ENCODE peak calls at places on chromosomes 6 and 20, in four cellular contexts. M is uterus, G is tibial artery, C is endothelial cell. D is an unnamed sample.

GRCh38 chr20:49811825-49812462 is 684 bp upstream of the SLC9A8 start:
- DNase-seq in M (no peak), G (no peak), C (no peak), D (no peak)

GRCh38 chr6:70112686-70113570 is 190.0 kb downstream of the COL9A1 start:
- DNase-seq in M (no peak), G (no peak), C (no peak), D (no peak)

GRCh38 chr20:46934746-46935283 is 40.2 kb downstream of the EYA2 start:
- DNase-seq in M (no peak), G (no peak), C (no peak), D (no peak)

GRCh38 chr6:125519367-125519766 is 217.6 kb upstream of the HDDC2 start:
- DNase-seq in M (no peak), G (no peak), C (no peak), D (no peak)

GRCh38 chr20:57106692-57107091 is 159.7 kb downstream of the BMP7 start:
- DNase-seq in M (no peak), G (no peak), C (no peak), D (no peak)

GRCh38 chr20:4607287-4607713 is 114.4 kb upstream of the PRND start:
- DNase-seq in M (peak), G (peak), C (peak), D (peak)

GRCh38 chr6:155530219-155530834 is 74.7 kb upstream of the NOX3 start:
- DNase-seq in M (no peak), G (no peak), C (no peak), D (no peak)

GRCh38 chr6:158387036-158387435 is 74.8 kb downstream of the TULP4 start:
- DNase-seq in M (no peak), G (no peak), C (no peak), D (no peak)

GRCh38 chr6:138638626-138639025 is 134.9 kb upstream of the CCDC28A start:
- DNase-seq in M (no peak), G (no peak), C (no peak), D (no peak)
- TF ChIP-seq CTCF in M (no peak), G (no peak), C (no peak), D (no peak)

GRCh38 chr6:42419490-42420280 is 32.0 kb downstream of the TRERF1 start:
- DNase-seq in M (no peak), G (no peak), C (no peak), D (no peak)
- TF ChIP-seq CTCF in M (no peak), G (no peak), C (no peak), D (no peak)

GRCh38 chr6:24458134-24458533 is 31.2 kb downstream of the GPLD1 start:
- DNase-seq in M (no peak), G (no peak), C (no peak), D (no peak)
- TF ChIP-seq CTCF in M (no peak), G (no peak), C (no peak), D (no peak)

GRCh38 chr6:117169781-117170281 is 95.5 kb upstream of the VGLL2 start:
- DNase-seq in M (no peak), G (no peak), C (no peak), D (no peak)

GRCh38 chr6:117165921-117166499 is 99.3 kb upstream of the VGLL2 start:
- DNase-seq in M (no peak), G (no peak), C (no peak), D (no peak)

GRCh38 chr6:117169060-117169635 is 96.2 kb upstream of the VGLL2 start:
- DNase-seq in M (no peak), G (no peak), C (no peak), D (no peak)

GRCh38 chr6:117168296-117169059 is 96.9 kb upstream of the VGLL2 start:
- DNase-seq in M (no peak), G (no peak), C (no peak), D (no peak)

DNA sequence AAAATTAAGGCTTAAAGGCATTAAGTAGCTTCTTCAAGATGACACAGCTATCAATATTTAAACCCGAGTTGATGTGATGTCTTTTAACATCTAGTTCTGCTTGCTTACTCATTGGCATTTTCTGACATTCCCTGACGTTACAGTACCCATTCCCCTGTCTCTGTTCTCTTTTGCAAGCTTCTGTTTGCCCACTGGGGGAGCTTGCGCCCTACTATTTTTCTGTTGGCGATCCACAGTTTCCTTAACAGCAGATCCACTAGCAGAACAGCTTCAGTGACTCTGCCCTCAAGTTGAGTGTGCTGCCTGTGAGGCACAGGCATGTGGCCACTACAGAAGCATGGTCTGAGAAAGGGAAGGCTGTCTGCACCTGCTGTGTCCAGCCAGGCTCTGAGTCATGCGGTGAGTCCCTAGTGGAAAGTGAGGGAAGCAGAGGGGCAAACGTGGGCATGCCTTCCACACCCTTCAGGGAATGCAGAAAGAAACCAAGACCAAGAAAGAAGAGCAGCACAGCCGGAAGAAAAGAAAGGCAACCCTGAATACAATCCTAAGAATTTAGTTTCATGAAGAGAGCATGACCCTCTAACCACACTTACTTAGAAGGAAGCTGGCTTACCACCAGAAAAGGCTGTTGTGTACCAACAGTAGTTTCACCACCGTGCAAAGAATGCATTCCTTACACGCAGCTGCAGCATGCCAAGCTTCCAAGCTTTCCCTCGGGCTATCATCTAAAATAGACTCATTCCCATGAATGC is 97.7 kb upstream of the VGLL2 start:
- DNase-seq in M (no peak), G (no peak), C (no peak), D (no peak)
- TF ChIP-seq CTCF in M (no peak), G (no peak), C (no peak), D (peak)

GRCh38 chr6:14316911-14317535 is 199.5 kb downstream of the CD83 start:
- DNase-seq in M (no peak), G (no peak), C (no peak), D (no peak)
- TF ChIP-seq CTCF in M (no peak), G (no peak), C (no peak), D (peak)

GRCh38 chr6:3249821-3250220 is 8.9 kb upstream of the PSMG4 start:
- DNase-seq in M (no peak), G (no peak), C (no peak), D (no peak)

GRCh38 chr6:3252861-3253596 is 5.7 kb upstream of the PSMG4 start:
- DNase-seq in M (no peak), G (no peak), C (no peak), D (no peak)

GRCh38 chr6:3252369-3252768 is 6.4 kb upstream of the PSMG4 start:
- DNase-seq in M (no peak), G (no peak), C (no peak), D (no peak)

GRCh38 chr6:3250278-3250677 is 8.5 kb upstream of the PSMG4 start:
- DNase-seq in M (no peak), G (no peak), C (no peak), D (no peak)

DNA sequence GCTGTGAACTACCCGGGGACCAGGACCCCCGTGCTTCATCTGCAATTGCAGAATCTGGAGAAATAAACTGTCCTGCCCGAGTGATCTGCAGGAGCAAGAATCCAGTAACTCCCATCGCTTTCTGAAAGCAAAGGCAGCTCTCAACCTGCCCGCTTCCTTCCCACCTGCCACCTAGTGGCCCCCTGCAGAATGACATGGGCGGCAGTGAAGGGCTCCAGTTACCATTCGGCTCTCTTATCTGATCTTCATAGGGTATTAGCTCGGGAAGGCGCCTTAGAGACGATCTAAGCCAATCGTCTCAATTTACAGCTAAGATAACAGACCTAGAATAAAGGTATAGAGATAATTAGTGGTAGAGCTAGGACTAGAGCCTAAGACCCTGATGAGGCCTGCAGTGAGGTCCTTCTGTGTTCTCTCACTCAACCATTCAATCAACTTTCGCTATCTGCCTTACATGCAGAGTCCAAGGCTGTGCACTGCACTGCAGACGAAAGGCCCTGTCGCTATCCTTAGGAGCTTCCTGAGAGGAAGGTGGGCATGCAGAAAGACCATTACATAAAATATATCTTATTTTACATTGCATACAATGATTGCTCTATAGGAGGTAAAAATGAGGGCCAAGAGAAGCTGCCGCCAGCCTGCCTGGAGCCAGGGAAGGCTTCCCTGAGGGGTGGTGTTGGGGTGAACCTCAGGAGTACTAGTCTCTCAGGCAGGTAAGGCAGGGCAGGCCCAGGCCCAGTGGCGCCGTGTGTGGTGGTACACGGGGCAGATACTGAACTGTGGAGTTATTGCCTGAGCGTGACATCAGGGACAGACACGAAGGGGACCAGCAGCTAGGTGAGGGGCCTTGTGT is 7.1 kb upstream of the PSMG4 start:
- DNase-seq in M (peak), G (peak), C (peak), D (peak)
- TF ChIP-seq CTCF in M (peak), G (peak), C (peak), D (peak)

DNA sequence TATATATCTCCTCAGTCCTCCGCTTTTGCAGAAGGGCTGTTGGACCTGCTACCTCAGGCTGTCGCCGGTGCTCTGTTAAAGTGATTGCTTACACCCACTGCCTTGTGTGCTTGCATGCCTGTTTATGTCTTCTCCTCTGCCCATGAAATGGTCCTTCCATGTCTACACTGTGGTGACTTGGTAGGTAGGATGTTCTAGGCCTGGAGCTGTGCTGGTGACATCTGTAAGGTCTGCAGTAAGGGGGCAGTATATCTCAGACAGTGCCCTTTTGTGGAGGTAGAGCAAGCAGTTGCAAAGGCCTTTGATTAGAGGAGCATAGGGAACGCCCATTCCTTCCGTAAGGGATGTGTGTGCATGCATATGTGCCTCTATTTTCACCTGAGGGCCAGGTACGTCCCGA is 40.3 kb downstream of the VAPB start:
- DNase-seq in M (no peak), G (no peak), C (no peak), D (no peak)
- TF ChIP-seq CTCF in M (no peak), G (no peak), C (no peak), D (no peak)

DNA sequence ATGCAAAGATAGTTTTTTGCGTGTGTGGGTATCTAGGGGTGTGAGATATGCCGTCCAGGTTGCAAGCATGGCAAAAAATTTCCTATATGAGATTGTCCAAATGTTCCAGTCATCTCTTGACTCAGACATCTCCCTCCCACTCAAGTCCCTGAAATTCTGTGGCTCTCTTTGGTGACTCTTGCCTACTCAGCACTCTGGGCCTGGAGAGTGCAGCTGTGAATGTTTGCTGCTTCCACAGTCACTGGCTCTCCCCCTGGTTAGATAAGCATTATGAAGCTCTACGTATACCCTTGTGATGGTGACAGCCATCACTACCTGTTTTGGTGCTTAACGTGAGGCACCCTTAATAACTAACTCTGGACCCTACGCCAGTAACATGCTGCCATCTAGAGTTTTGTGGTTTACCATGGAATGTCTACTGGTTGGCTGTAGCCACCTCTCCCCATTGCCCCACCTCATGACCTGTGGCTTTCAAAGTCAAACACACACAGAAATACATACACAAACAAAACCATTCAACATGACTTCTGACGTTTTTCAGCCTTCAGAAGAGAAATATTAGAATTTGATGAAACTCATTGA is 621.9 kb upstream of the CITED2 start:
- DNase-seq in M (no peak), G (no peak), C (no peak), D (no peak)
- TF ChIP-seq CTCF in M (no peak), G (no peak), C (no peak), D (peak)

GRCh38 chr6:142942805-142943227 is 2.2 kb downstream of the HIVEP2 start:
- DNase-seq in M (no peak), G (no peak), C (no peak), D (no peak)
- TF ChIP-seq CTCF in M (no peak), G (peak), C (peak), D (peak)

D was measured in progenitor cell of endocrine pancreas.